ENCODE peak calls at places on chromosomes 16 and 17, in eight cellular contexts. One of them, this sample, is unnamed.

GRCh38 chr17:57440522-57441269 is 184.4 kb downstream of the MSI2 start:
- DNase-seq in activated CD4-positive, CD25-positive, alpha-beta regulatory T cell: peak; percentile 44
- DNase-seq in neural progenitor cell: peak; percentile 81
- DNase-seq in effector memory CD8-positive, alpha-beta T cell: peak; percentile 31
- DNase-seq in activated CD4-positive, alpha-beta T cell treated with anti-CD3 and anti-CD28 coated beads, Interleukin-2, amount 50 U/mL, for 1 hour: peak; percentile 57
- DNase-seq in CD8-positive, alpha-beta T cell: peak; percentile 37
- DNase-seq in ureter: peak; percentile 76
- DNase-seq in B cell: peak; percentile 66
- DNase-seq in this sample: no peak

GRCh38 chr16:51419768-51420167 is 268.7 kb upstream of the SALL1 start:
- DNase-seq in neural progenitor cell: no peak
- DNase-seq in effector memory CD8-positive, alpha-beta T cell: no peak
- DNase-seq in B cell: no peak
- DNase-seq in activated CD4-positive, alpha-beta T cell treated with anti-CD3 and anti-CD28 coated beads, Interleukin-2, amount 50 U/mL, for 1 hour: no peak
- DNase-seq in ureter: no peak
- DNase-seq in CD8-positive, alpha-beta T cell: no peak
- DNase-seq in activated CD4-positive, CD25-positive, alpha-beta regulatory T cell: no peak
- DNase-seq in this sample: no peak

GRCh38 chr16:17555176-17555575 is 84.4 kb upstream of the XYLT1 start:
- DNase-seq in ureter: no peak
- DNase-seq in CD8-positive, alpha-beta T cell: no peak
- DNase-seq in activated CD4-positive, alpha-beta T cell treated with anti-CD3 and anti-CD28 coated beads, Interleukin-2, amount 50 U/mL, for 1 hour: no peak
- DNase-seq in neural progenitor cell: no peak
- DNase-seq in effector memory CD8-positive, alpha-beta T cell: no peak
- DNase-seq in activated CD4-positive, CD25-positive, alpha-beta regulatory T cell: no peak
- DNase-seq in B cell: no peak
- DNase-seq in this sample: no peak

GRCh38 chr17:48181653-48182052 is 74.1 kb downstream of the SNX11 start:
- DNase-seq in activated CD4-positive, CD25-positive, alpha-beta regulatory T cell: no peak
- DNase-seq in activated CD4-positive, alpha-beta T cell treated with anti-CD3 and anti-CD28 coated beads, Interleukin-2, amount 50 U/mL, for 1 hour: no peak
- DNase-seq in effector memory CD8-positive, alpha-beta T cell: no peak
- DNase-seq in ureter: no peak
- DNase-seq in neural progenitor cell: peak; percentile 60
- DNase-seq in CD8-positive, alpha-beta T cell: no peak
- DNase-seq in B cell: no peak
- DNase-seq in this sample: peak; percentile 53

GRCh38 chr17:82933006-82933310 is 93.1 kb upstream of the ZNF750 start:
- DNase-seq in CD8-positive, alpha-beta T cell: no peak
- DNase-seq in effector memory CD8-positive, alpha-beta T cell: no peak
- DNase-seq in B cell: no peak
- DNase-seq in activated CD4-positive, alpha-beta T cell treated with anti-CD3 and anti-CD28 coated beads, Interleukin-2, amount 50 U/mL, for 1 hour: no peak
- DNase-seq in ureter: no peak
- DNase-seq in activated CD4-positive, CD25-positive, alpha-beta regulatory T cell: no peak
- DNase-seq in neural progenitor cell: no peak
- DNase-seq in this sample: peak; percentile 37

GRCh38 chr17:47905221-47905733 is 9.2 kb downstream of the SP2 start:
- DNase-seq in CD8-positive, alpha-beta T cell: no peak
- DNase-seq in effector memory CD8-positive, alpha-beta T cell: no peak
- DNase-seq in ureter: peak; percentile 80
- DNase-seq in B cell: no peak
- DNase-seq in activated CD4-positive, CD25-positive, alpha-beta regulatory T cell: no peak
- DNase-seq in activated CD4-positive, alpha-beta T cell treated with anti-CD3 and anti-CD28 coated beads, Interleukin-2, amount 50 U/mL, for 1 hour: no peak
- DNase-seq in neural progenitor cell: peak; percentile 49
- DNase-seq in this sample: no peak

GRCh38 chr16:12558641-12559040 is 245.0 kb downstream of the CPPED1 start:
- DNase-seq in CD8-positive, alpha-beta T cell: no peak
- DNase-seq in activated CD4-positive, alpha-beta T cell treated with anti-CD3 and anti-CD28 coated beads, Interleukin-2, amount 50 U/mL, for 1 hour: no peak
- DNase-seq in ureter: no peak
- DNase-seq in B cell: no peak
- DNase-seq in activated CD4-positive, CD25-positive, alpha-beta regulatory T cell: no peak
- DNase-seq in neural progenitor cell: no peak
- DNase-seq in effector memory CD8-positive, alpha-beta T cell: no peak
- DNase-seq in this sample: no peak

GRCh38 chr16:4428500-4428899 is 2.8 kb downstream of the DNAJA3 start:
- DNase-seq in ureter: no peak
- DNase-seq in effector memory CD8-positive, alpha-beta T cell: no peak
- DNase-seq in activated CD4-positive, alpha-beta T cell treated with anti-CD3 and anti-CD28 coated beads, Interleukin-2, amount 50 U/mL, for 1 hour: no peak
- DNase-seq in CD8-positive, alpha-beta T cell: no peak
- DNase-seq in activated CD4-positive, CD25-positive, alpha-beta regulatory T cell: no peak
- DNase-seq in neural progenitor cell: no peak
- DNase-seq in B cell: no peak
- DNase-seq in this sample: no peak

GRCh38 chr16:89041571-89042481 is 51.8 kb upstream of the ACSF3 start:
- DNase-seq in CD8-positive, alpha-beta T cell: no peak
- DNase-seq in effector memory CD8-positive, alpha-beta T cell: no peak
- DNase-seq in B cell: no peak
- DNase-seq in neural progenitor cell: no peak
- DNase-seq in ureter: no peak
- DNase-seq in activated CD4-positive, CD25-positive, alpha-beta regulatory T cell: no peak
- DNase-seq in activated CD4-positive, alpha-beta T cell treated with anti-CD3 and anti-CD28 coated beads, Interleukin-2, amount 50 U/mL, for 1 hour: no peak
- DNase-seq in this sample: no peak

GRCh38 chr16:30741461-30741914 is 6.7 kb upstream of the PHKG2 start:
- DNase-seq in CD8-positive, alpha-beta T cell: no peak
- DNase-seq in activated CD4-positive, CD25-positive, alpha-beta regulatory T cell: no peak
- DNase-seq in neural progenitor cell: no peak
- DNase-seq in B cell: no peak
- DNase-seq in effector memory CD8-positive, alpha-beta T cell: no peak
- DNase-seq in ureter: peak; percentile 84
- DNase-seq in activated CD4-positive, alpha-beta T cell treated with anti-CD3 and anti-CD28 coated beads, Interleukin-2, amount 50 U/mL, for 1 hour: no peak
- DNase-seq in this sample: peak; percentile 74

GRCh38 chr17:4340914-4341615 is 25.4 kb downstream of the UBE2G1 start:
- DNase-seq in ureter: no peak
- DNase-seq in activated CD4-positive, alpha-beta T cell treated with anti-CD3 and anti-CD28 coated beads, Interleukin-2, amount 50 U/mL, for 1 hour: no peak
- DNase-seq in neural progenitor cell: no peak
- DNase-seq in activated CD4-positive, CD25-positive, alpha-beta regulatory T cell: no peak
- DNase-seq in B cell: no peak
- DNase-seq in CD8-positive, alpha-beta T cell: no peak
- DNase-seq in effector memory CD8-positive, alpha-beta T cell: no peak
- DNase-seq in this sample: no peak

GRCh38 chr16:74999208-74999682 is 421 bp downstream of the ZNRF1 start:
- DNase-seq in CD8-positive, alpha-beta T cell: no peak
- DNase-seq in effector memory CD8-positive, alpha-beta T cell: peak; percentile 5
- DNase-seq in neural progenitor cell: no peak
- DNase-seq in ureter: no peak
- DNase-seq in activated CD4-positive, CD25-positive, alpha-beta regulatory T cell: no peak
- DNase-seq in activated CD4-positive, alpha-beta T cell treated with anti-CD3 and anti-CD28 coated beads, Interleukin-2, amount 50 U/mL, for 1 hour: peak; percentile 24
- DNase-seq in B cell: no peak
- DNase-seq in this sample: no peak

GRCh38 chr16:685967-686366 is 1.8 kb upstream of the JMJD8 start:
- DNase-seq in neural progenitor cell: peak; percentile 65
- DNase-seq in CD8-positive, alpha-beta T cell: no peak
- DNase-seq in ureter: no peak
- DNase-seq in B cell: no peak
- DNase-seq in activated CD4-positive, CD25-positive, alpha-beta regulatory T cell: no peak
- DNase-seq in activated CD4-positive, alpha-beta T cell treated with anti-CD3 and anti-CD28 coated beads, Interleukin-2, amount 50 U/mL, for 1 hour: no peak
- DNase-seq in effector memory CD8-positive, alpha-beta T cell: no peak
- DNase-seq in this sample: peak; percentile 70

GRCh38 chr17:55366020-55366481 is 55.6 kb downstream of the MMD start:
- DNase-seq in neural progenitor cell: peak; percentile 51
- DNase-seq in CD8-positive, alpha-beta T cell: no peak
- DNase-seq in activated CD4-positive, CD25-positive, alpha-beta regulatory T cell: no peak
- DNase-seq in effector memory CD8-positive, alpha-beta T cell: no peak
- DNase-seq in ureter: no peak
- DNase-seq in B cell: no peak
- DNase-seq in activated CD4-positive, alpha-beta T cell treated with anti-CD3 and anti-CD28 coated beads, Interleukin-2, amount 50 U/mL, for 1 hour: no peak
- DNase-seq in this sample: no peak

GRCh38 chr16:91484-91883 is 13.5 kb downstream of the MPG start:
- DNase-seq in effector memory CD8-positive, alpha-beta T cell: no peak
- DNase-seq in neural progenitor cell: no peak
- DNase-seq in activated CD4-positive, alpha-beta T cell treated with anti-CD3 and anti-CD28 coated beads, Interleukin-2, amount 50 U/mL, for 1 hour: no peak
- DNase-seq in ureter: no peak
- DNase-seq in B cell: no peak
- DNase-seq in activated CD4-positive, CD25-positive, alpha-beta regulatory T cell: no peak
- DNase-seq in CD8-positive, alpha-beta T cell: no peak
- DNase-seq in this sample: no peak

GRCh38 chr17:2459917-2460271 is 51.8 kb downstream of the METTL16 start:
- DNase-seq in ureter: no peak
- DNase-seq in activated CD4-positive, CD25-positive, alpha-beta regulatory T cell: no peak
- DNase-seq in B cell: no peak
- DNase-seq in effector memory CD8-positive, alpha-beta T cell: no peak
- DNase-seq in activated CD4-positive, alpha-beta T cell treated with anti-CD3 and anti-CD28 coated beads, Interleukin-2, amount 50 U/mL, for 1 hour: no peak
- DNase-seq in CD8-positive, alpha-beta T cell: no peak
- DNase-seq in neural progenitor cell: no peak
- DNase-seq in this sample: no peak

GRCh38 chr17:47776330-47777197 is 43.5 kb downstream of the TBX21 start:
- DNase-seq in neural progenitor cell: peak; percentile 40
- DNase-seq in activated CD4-positive, alpha-beta T cell treated with anti-CD3 and anti-CD28 coated beads, Interleukin-2, amount 50 U/mL, for 1 hour: peak; percentile 31
- DNase-seq in activated CD4-positive, CD25-positive, alpha-beta regulatory T cell: no peak
- DNase-seq in CD8-positive, alpha-beta T cell: no peak
- DNase-seq in ureter: no peak
- DNase-seq in B cell: peak; percentile 48
- DNase-seq in effector memory CD8-positive, alpha-beta T cell: peak; percentile 39
- DNase-seq in this sample: no peak

GRCh38 chr17:66676421-66676820 is 158.5 kb upstream of the CACNG5 start:
- DNase-seq in effector memory CD8-positive, alpha-beta T cell: no peak
- DNase-seq in CD8-positive, alpha-beta T cell: no peak
- DNase-seq in activated CD4-positive, CD25-positive, alpha-beta regulatory T cell: no peak
- DNase-seq in B cell: no peak
- DNase-seq in neural progenitor cell: no peak
- DNase-seq in activated CD4-positive, alpha-beta T cell treated with anti-CD3 and anti-CD28 coated beads, Interleukin-2, amount 50 U/mL, for 1 hour: no peak
- DNase-seq in ureter: peak; percentile 89
- DNase-seq in this sample: no peak

GRCh38 chr17:17809527-17810373 is 27.0 kb downstream of the SREBF1 start:
- DNase-seq in ureter: no peak
- DNase-seq in CD8-positive, alpha-beta T cell: no peak
- DNase-seq in activated CD4-positive, CD25-positive, alpha-beta regulatory T cell: no peak
- DNase-seq in neural progenitor cell: peak; percentile 90
- DNase-seq in effector memory CD8-positive, alpha-beta T cell: no peak
- DNase-seq in B cell: no peak
- DNase-seq in activated CD4-positive, alpha-beta T cell treated with anti-CD3 and anti-CD28 coated beads, Interleukin-2, amount 50 U/mL, for 1 hour: no peak
- DNase-seq in this sample: no peak

GRCh38 chr16:57635266-57636097 is 7.1 kb downstream of the ADGRG1 start:
- DNase-seq in CD8-positive, alpha-beta T cell: no peak
- DNase-seq in B cell: no peak
- DNase-seq in activated CD4-positive, CD25-positive, alpha-beta regulatory T cell: no peak
- DNase-seq in ureter: no peak
- DNase-seq in activated CD4-positive, alpha-beta T cell treated with anti-CD3 and anti-CD28 coated beads, Interleukin-2, amount 50 U/mL, for 1 hour: no peak
- DNase-seq in effector memory CD8-positive, alpha-beta T cell: no peak
- DNase-seq in neural progenitor cell: no peak
- DNase-seq in this sample: peak; percentile 88

GRCh38 chr16:67215690-67216089 is 11.2 kb upstream of the TMEM208 start:
- DNase-seq in B cell: no peak
- DNase-seq in CD8-positive, alpha-beta T cell: no peak
- DNase-seq in ureter: no peak
- DNase-seq in neural progenitor cell: no peak
- DNase-seq in effector memory CD8-positive, alpha-beta T cell: no peak
- DNase-seq in activated CD4-positive, CD25-positive, alpha-beta regulatory T cell: no peak
- DNase-seq in activated CD4-positive, alpha-beta T cell treated with anti-CD3 and anti-CD28 coated beads, Interleukin-2, amount 50 U/mL, for 1 hour: no peak
- DNase-seq in this sample: no peak

GRCh38 chr16:27242868-27243590 is 25.5 kb downstream of the NSMCE1 start:
- DNase-seq in neural progenitor cell: peak; percentile 62
- DNase-seq in CD8-positive, alpha-beta T cell: no peak
- DNase-seq in activated CD4-positive, CD25-positive, alpha-beta regulatory T cell: no peak
- DNase-seq in effector memory CD8-positive, alpha-beta T cell: no peak
- DNase-seq in ureter: no peak
- DNase-seq in activated CD4-positive, alpha-beta T cell treated with anti-CD3 and anti-CD28 coated beads, Interleukin-2, amount 50 U/mL, for 1 hour: peak; percentile 37
- DNase-seq in B cell: no peak
- DNase-seq in this sample: peak; percentile 60

GRCh38 chr16:87959391-87959968 is 8.2 kb downstream of the BANP start:
- DNase-seq in B cell: no peak
- DNase-seq in ureter: no peak
- DNase-seq in activated CD4-positive, alpha-beta T cell treated with anti-CD3 and anti-CD28 coated beads, Interleukin-2, amount 50 U/mL, for 1 hour: no peak
- DNase-seq in CD8-positive, alpha-beta T cell: no peak
- DNase-seq in neural progenitor cell: no peak
- DNase-seq in effector memory CD8-positive, alpha-beta T cell: no peak
- DNase-seq in activated CD4-positive, CD25-positive, alpha-beta regulatory T cell: no peak
- DNase-seq in this sample: no peak

GRCh38 chr17:27912989-27913388 is 19.8 kb upstream of the LYRM9 start:
- DNase-seq in CD8-positive, alpha-beta T cell: no peak
- DNase-seq in activated CD4-positive, alpha-beta T cell treated with anti-CD3 and anti-CD28 coated beads, Interleukin-2, amount 50 U/mL, for 1 hour: no peak
- DNase-seq in neural progenitor cell: no peak
- DNase-seq in effector memory CD8-positive, alpha-beta T cell: no peak
- DNase-seq in B cell: no peak
- DNase-seq in activated CD4-positive, CD25-positive, alpha-beta regulatory T cell: no peak
- DNase-seq in ureter: no peak
- DNase-seq in this sample: no peak

GRCh38 chr16:82070656-82071369 is 35.8 kb downstream of the HSD17B2 start:
- DNase-seq in ureter: no peak
- DNase-seq in activated CD4-positive, alpha-beta T cell treated with anti-CD3 and anti-CD28 coated beads, Interleukin-2, amount 50 U/mL, for 1 hour: no peak
- DNase-seq in neural progenitor cell: no peak
- DNase-seq in B cell: no peak
- DNase-seq in activated CD4-positive, CD25-positive, alpha-beta regulatory T cell: no peak
- DNase-seq in effector memory CD8-positive, alpha-beta T cell: no peak
- DNase-seq in CD8-positive, alpha-beta T cell: no peak
- DNase-seq in this sample: no peak

GRCh38 chr16:23140082-23140481 is 9.2 kb downstream of the USP31 start:
- DNase-seq in B cell: no peak
- DNase-seq in activated CD4-positive, alpha-beta T cell treated with anti-CD3 and anti-CD28 coated beads, Interleukin-2, amount 50 U/mL, for 1 hour: no peak
- DNase-seq in activated CD4-positive, CD25-positive, alpha-beta regulatory T cell: no peak
- DNase-seq in ureter: no peak
- DNase-seq in neural progenitor cell: no peak
- DNase-seq in effector memory CD8-positive, alpha-beta T cell: no peak
- DNase-seq in CD8-positive, alpha-beta T cell: no peak
- DNase-seq in this sample: no peak

GRCh38 chr16:86625821-86626220 is 47.5 kb downstream of the FOXL1 start:
- DNase-seq in ureter: no peak
- DNase-seq in activated CD4-positive, alpha-beta T cell treated with anti-CD3 and anti-CD28 coated beads, Interleukin-2, amount 50 U/mL, for 1 hour: no peak
- DNase-seq in activated CD4-positive, CD25-positive, alpha-beta regulatory T cell: no peak
- DNase-seq in effector memory CD8-positive, alpha-beta T cell: no peak
- DNase-seq in B cell: no peak
- DNase-seq in CD8-positive, alpha-beta T cell: no peak
- DNase-seq in neural progenitor cell: no peak
- DNase-seq in this sample: no peak

GRCh38 chr16:66606000-66606751 is 1.7 kb downstream of the CMTM3 start:
- DNase-seq in activated CD4-positive, CD25-positive, alpha-beta regulatory T cell: no peak
- DNase-seq in activated CD4-positive, alpha-beta T cell treated with anti-CD3 and anti-CD28 coated beads, Interleukin-2, amount 50 U/mL, for 1 hour: no peak
- DNase-seq in neural progenitor cell: no peak
- DNase-seq in ureter: no peak
- DNase-seq in CD8-positive, alpha-beta T cell: no peak
- DNase-seq in B cell: peak; percentile 63
- DNase-seq in effector memory CD8-positive, alpha-beta T cell: no peak
- DNase-seq in this sample: peak; percentile 55

GRCh38 chr17:13735444-13735843 is 133.7 kb upstream of the HS3ST3A1 start:
- DNase-seq in CD8-positive, alpha-beta T cell: no peak
- DNase-seq in neural progenitor cell: peak; percentile 57
- DNase-seq in ureter: no peak
- DNase-seq in effector memory CD8-positive, alpha-beta T cell: no peak
- DNase-seq in activated CD4-positive, CD25-positive, alpha-beta regulatory T cell: no peak
- DNase-seq in activated CD4-positive, alpha-beta T cell treated with anti-CD3 and anti-CD28 coated beads, Interleukin-2, amount 50 U/mL, for 1 hour: no peak
- DNase-seq in B cell: no peak
- DNase-seq in this sample: no peak

GRCh38 chr17:30503558-30503957 is 26.4 kb downstream of the GOSR1 start:
- DNase-seq in effector memory CD8-positive, alpha-beta T cell: no peak
- DNase-seq in neural progenitor cell: no peak
- DNase-seq in activated CD4-positive, alpha-beta T cell treated with anti-CD3 and anti-CD28 coated beads, Interleukin-2, amount 50 U/mL, for 1 hour: no peak
- DNase-seq in activated CD4-positive, CD25-positive, alpha-beta regulatory T cell: no peak
- DNase-seq in ureter: no peak
- DNase-seq in B cell: no peak
- DNase-seq in CD8-positive, alpha-beta T cell: no peak
- DNase-seq in this sample: no peak